ENCODE peak calls at places on chromosomes 7 and 10, in four cellular contexts. One of them, this sample, is unnamed.

GRCh38 chr7:3294432-3295100 is 6.5 kb upstream of the SDK1 start:
- DNase-seq in GM23248: no peak
- DNase-seq in osteoblast: no peak
- DNase-seq in GM12878: no peak
- DNase-seq in this sample: peak; percentile 63

GRCh38 chr7:151076863-151077704 is 3.5 kb downstream of the FASTK start:
- DNase-seq in GM23248: peak; percentile 49
- DNase-seq in osteoblast: peak; percentile 90
- DNase-seq in GM12878: no peak
- DNase-seq in this sample: no peak

GRCh38 chr7:85770332-85770731 is 583.5 kb upstream of the SEMA3D start:
- DNase-seq in GM23248: peak; percentile 82
- DNase-seq in osteoblast: no peak
- DNase-seq in GM12878: no peak
- DNase-seq in this sample: no peak

GRCh38 chr10:118373786-118374185 is 31.7 kb upstream of the FAM204A start:
- DNase-seq in GM23248: peak; percentile 78
- DNase-seq in osteoblast: peak; percentile 2
- DNase-seq in GM12878: no peak
- DNase-seq in this sample: no peak

GRCh38 chr10:79425074-79425532 is 20.3 kb downstream of the ZCCHC24 start:
- DNase-seq in GM23248: no peak
- DNase-seq in osteoblast: no peak
- DNase-seq in GM12878: no peak
- DNase-seq in this sample: no peak

GRCh38 chr10:124473070-124473469 is 11.4 kb downstream of the LHPP start:
- DNase-seq in GM23248: no peak
- DNase-seq in osteoblast: no peak
- DNase-seq in GM12878: no peak
- DNase-seq in this sample: no peak

GRCh38 chr7:139725843-139726484 is 51.8 kb downstream of the HIPK2 start:
- DNase-seq in GM23248: no peak
- DNase-seq in osteoblast: no peak
- DNase-seq in GM12878: no peak
- DNase-seq in this sample: no peak

GRCh38 chr7:75694636-75695035 is 44.1 kb downstream of the HIP1 start:
- DNase-seq in GM23248: no peak
- DNase-seq in osteoblast: peak; percentile 56
- DNase-seq in GM12878: no peak
- DNase-seq in this sample: no peak

GRCh38 chr7:11706666-11707605 is 125.1 kb downstream of the THSD7A start:
- DNase-seq in GM23248: peak; percentile 45
- DNase-seq in osteoblast: no peak
- DNase-seq in GM12878: no peak
- DNase-seq in this sample: no peak

GRCh38 chr7:5139998-5140397 is 50.0 kb upstream of the WIPI2 start:
- DNase-seq in GM23248: peak; percentile 41
- DNase-seq in osteoblast: peak; percentile 75
- DNase-seq in GM12878: peak; percentile 8
- DNase-seq in this sample: peak; percentile 21

GRCh38 chr7:1253591-1254207 is 21.0 kb downstream of the UNCX start:
- DNase-seq in GM23248: no peak
- DNase-seq in osteoblast: no peak
- DNase-seq in GM12878: no peak
- DNase-seq in this sample: no peak

GRCh38 chr7:1169409-1170368 is 9.7 kb upstream of the ZFAND2A start:
- DNase-seq in GM23248: peak; percentile 93
- DNase-seq in osteoblast: peak; percentile 95
- DNase-seq in GM12878: peak; percentile 56
- DNase-seq in this sample: peak; percentile 40

GRCh38 chr10:44397476-44398225 is 12.8 kb upstream of the CXCL12 start:
- DNase-seq in GM23248: peak; percentile 31
- DNase-seq in osteoblast: peak; percentile 58
- DNase-seq in GM12878: no peak
- DNase-seq in this sample: no peak

GRCh38 chr10:22742678-22743077 is 28.3 kb upstream of the PIP4K2A start:
- DNase-seq in GM23248: no peak
- DNase-seq in osteoblast: no peak
- DNase-seq in GM12878: peak; percentile 48
- DNase-seq in this sample: no peak

GRCh38 chr10:68871731-68872342 is 29.3 kb upstream of the DDX50 start:
- DNase-seq in GM23248: peak; percentile 36
- DNase-seq in osteoblast: no peak
- DNase-seq in GM12878: no peak
- DNase-seq in this sample: peak; percentile 75

GRCh38 chr7:121395961-121396757 is at the start of gene FAM3C:
- DNase-seq in GM23248: peak; percentile 95
- DNase-seq in osteoblast: peak; percentile 99
- DNase-seq in GM12878: peak; percentile 53
- DNase-seq in this sample: peak; percentile 96

GRCh38 chr7:151276651-151277590 is 28.4 kb upstream of the SMARCD3 start:
- DNase-seq in GM23248: peak; percentile 79
- DNase-seq in osteoblast: peak; percentile 98
- DNase-seq in GM12878: no peak
- DNase-seq in this sample: peak; percentile 80

GRCh38 chr7:50792342-50793114 is 9.8 kb upstream of the GRB10 start:
- DNase-seq in GM23248: peak; percentile 69
- DNase-seq in osteoblast: peak; percentile 94
- DNase-seq in GM12878: no peak
- DNase-seq in this sample: peak; percentile 68

GRCh38 chr10:6170638-6171037 is 32.1 kb upstream of the PFKFB3 start:
- DNase-seq in GM23248: no peak
- DNase-seq in osteoblast: no peak
- DNase-seq in GM12878: no peak
- DNase-seq in this sample: no peak

GRCh38 chr7:135825406-135825805 is 76.8 kb upstream of the FAM180A start:
- DNase-seq in GM23248: peak; percentile 23
- DNase-seq in osteoblast: no peak
- DNase-seq in GM12878: no peak
- DNase-seq in this sample: no peak

GRCh38 chr7:87057210-87057609 is 2.2 kb downstream of the ELAPOR2 start:
- DNase-seq in GM23248: no peak
- DNase-seq in osteoblast: peak; percentile 25
- DNase-seq in GM12878: no peak
- DNase-seq in this sample: no peak

GRCh38 chr7:66330961-66331360 is 125.8 kb downstream of the TPST1 start:
- DNase-seq in GM23248: peak; percentile 38
- DNase-seq in osteoblast: no peak
- DNase-seq in GM12878: no peak
- DNase-seq in this sample: peak; percentile 16

GRCh38 chr10:3118621-3119020 is 51.3 kb downstream of the PFKP start:
- DNase-seq in GM23248: no peak
- DNase-seq in osteoblast: peak; percentile 57
- DNase-seq in GM12878: no peak
- DNase-seq in this sample: no peak

GRCh38 chr10:24086737-24087136 is 122.2 kb upstream of the KIAA1217 start:
- DNase-seq in GM23248: no peak
- DNase-seq in osteoblast: no peak
- DNase-seq in GM12878: no peak
- DNase-seq in this sample: no peak

GRCh38 chr7:94972296-94972695 is 64.9 kb downstream of the PPP1R9A start:
- DNase-seq in GM23248: peak; percentile 52
- DNase-seq in osteoblast: no peak
- DNase-seq in GM12878: no peak
- DNase-seq in this sample: no peak

GRCh38 chr7:94873239-94873638 is 34.2 kb upstream of the PPP1R9A start:
- DNase-seq in GM23248: no peak
- DNase-seq in osteoblast: no peak
- DNase-seq in GM12878: no peak
- DNase-seq in this sample: no peak

GRCh38 chr7:1264345-1265280 is 31.9 kb downstream of the UNCX start:
- DNase-seq in GM23248: no peak
- DNase-seq in osteoblast: no peak
- DNase-seq in GM12878: no peak
- DNase-seq in this sample: no peak

GRCh38 chr10:130557181-130557580 is 421.0 kb downstream of the GLRX3 start:
- DNase-seq in GM23248: no peak
- DNase-seq in osteoblast: no peak
- DNase-seq in GM12878: no peak
- DNase-seq in this sample: no peak

GRCh38 chr10:60942134-60942533 is 1.9 kb downstream of the RHOBTB1 start:
- DNase-seq in GM23248: no peak
- DNase-seq in osteoblast: no peak
- DNase-seq in GM12878: no peak
- DNase-seq in this sample: no peak

GRCh38 chr7:139995034-139995915 is 67.5 kb downstream of the PARP12 start:
- DNase-seq in GM23248: peak; percentile 75
- DNase-seq in osteoblast: peak; percentile 81
- DNase-seq in GM12878: no peak
- DNase-seq in this sample: peak; percentile 44

GRCh38 chr7:88801046-88801445 is 5.5 kb upstream of the TEX47 start:
- DNase-seq in GM23248: no peak
- DNase-seq in osteoblast: no peak
- DNase-seq in GM12878: no peak
- DNase-seq in this sample: no peak

GRCh38 chr7:150755473-150756099 is 18.4 kb downstream of the GIMAP5 start:
- DNase-seq in GM23248: no peak
- DNase-seq in osteoblast: peak; percentile 34
- DNase-seq in GM12878: peak; percentile 71
- DNase-seq in this sample: no peak

GRCh38 chr7:110940756-110941155 is 150.2 kb upstream of the LRRN3 start:
- DNase-seq in GM23248: no peak
- DNase-seq in osteoblast: peak; percentile 15
- DNase-seq in GM12878: no peak
- DNase-seq in this sample: no peak

GRCh38 chr10:99280472-99280871 is 44.8 kb upstream of the HPSE2 start:
- DNase-seq in GM23248: no peak
- DNase-seq in osteoblast: no peak
- DNase-seq in GM12878: no peak
- DNase-seq in this sample: no peak

GRCh38 chr7:120842131-120842621 is 15.8 kb downstream of the TSPAN12 start:
- DNase-seq in GM23248: no peak
- DNase-seq in osteoblast: no peak
- DNase-seq in GM12878: no peak
- DNase-seq in this sample: peak; percentile 12

DNA sequence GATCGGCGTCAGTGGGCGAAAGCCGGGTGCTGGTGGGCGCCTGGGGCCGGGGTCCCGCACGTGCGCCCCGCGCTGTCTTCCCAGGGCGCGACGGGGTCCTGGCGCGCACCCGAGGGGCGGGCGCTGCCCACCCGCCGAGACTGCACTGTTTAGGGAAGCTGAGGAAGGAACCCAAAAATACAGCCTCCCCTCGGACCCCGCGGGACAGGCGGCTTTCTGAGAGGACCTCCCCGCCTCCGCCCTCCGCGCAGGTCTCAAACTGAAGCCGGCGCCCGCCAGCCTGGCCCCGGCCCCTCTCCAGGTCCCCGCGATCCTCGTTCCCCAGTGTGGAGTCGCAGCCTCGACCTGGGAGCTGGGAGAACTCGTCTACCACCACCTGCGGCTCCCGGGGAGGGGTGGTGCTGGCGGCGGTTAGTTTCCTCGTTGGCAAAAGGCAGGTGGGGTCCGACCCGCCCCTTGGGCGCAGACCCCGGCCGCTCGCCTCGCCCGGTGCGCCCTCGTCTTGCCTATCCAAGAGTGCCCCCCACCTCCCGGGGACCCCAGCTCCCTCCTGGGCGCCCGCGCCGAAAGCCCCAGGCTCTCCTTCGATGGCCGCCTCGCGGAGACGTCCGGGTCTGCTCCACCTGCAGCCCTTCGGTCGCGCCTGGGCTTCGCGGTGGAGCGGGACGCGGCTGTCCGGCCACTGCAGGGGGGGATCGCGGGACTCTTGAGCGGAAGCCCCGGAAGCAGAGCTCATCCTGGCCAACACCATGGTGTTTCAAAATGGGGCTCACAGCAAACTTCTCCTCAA is 1.1 kb downstream of the EGFR start:
- DNase-seq in GM23248: peak; percentile 61
- DNase-seq in osteoblast: peak; percentile 89
- DNase-seq in GM12878: no peak
- DNase-seq in this sample: peak; percentile 59
- H3K27ac ChIP-seq in GM23248: peak overlapping the region; percentile 79
- H3K27ac ChIP-seq in osteoblast: peak overlapping the region; percentile 85
- H3K27ac ChIP-seq in GM12878: no peak overlapping the region
- H3K27ac ChIP-seq in this sample: peak overlapping the region; percentile 98

GRCh38 chr10:86674912-86675311 is 6.6 kb downstream of the LDB3 start:
- DNase-seq in GM23248: no peak
- DNase-seq in osteoblast: no peak
- DNase-seq in GM12878: no peak
- DNase-seq in this sample: no peak
- H3K4me2 ChIP-seq in GM23248: no peak overlapping the region
- H3K4me2 ChIP-seq in osteoblast: no peak overlapping the region
- H3K4me2 ChIP-seq in GM12878: no peak overlapping the region
- H3K4me2 ChIP-seq in this sample: no peak overlapping the region

DNA sequence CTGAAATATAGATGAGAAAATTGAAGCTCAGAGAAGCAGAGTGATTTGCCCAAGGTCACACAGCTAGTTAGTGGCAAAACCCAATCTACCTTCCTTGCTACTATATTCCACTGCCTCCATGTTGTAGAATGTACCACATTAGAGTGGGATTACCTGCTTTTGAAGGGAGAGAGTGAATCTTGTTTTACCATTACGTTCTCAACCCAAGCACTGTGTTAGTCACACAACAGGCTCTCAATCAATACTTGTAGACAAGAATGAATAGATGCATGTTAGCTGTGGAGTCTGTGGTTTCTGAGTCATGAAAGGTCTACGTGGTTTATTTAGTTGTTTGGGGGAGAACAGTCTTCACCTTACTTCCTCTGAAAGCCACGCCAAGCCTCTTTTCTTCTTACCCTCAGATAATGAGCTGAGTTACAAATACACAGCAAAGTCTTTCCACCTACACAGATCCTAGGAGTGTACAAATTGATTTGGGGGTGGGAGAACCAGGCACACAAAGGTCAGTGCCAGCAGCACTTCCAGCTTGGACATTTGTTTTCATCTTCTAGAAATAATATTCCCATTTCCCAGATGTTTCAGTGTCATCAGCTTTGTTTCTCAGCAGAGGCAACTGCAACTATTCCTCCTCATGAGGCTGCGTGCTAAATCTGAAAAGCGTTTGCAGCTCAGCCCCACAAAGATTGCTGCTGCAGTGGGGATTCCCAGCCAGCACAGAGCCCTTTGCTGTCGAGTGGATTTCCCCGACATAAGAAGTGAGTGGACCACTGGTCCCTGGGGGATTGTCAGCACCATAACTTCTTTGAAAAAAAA is 71.5 kb upstream of the ADO start:
- DNase-seq in GM23248: peak; percentile 74
- DNase-seq in osteoblast: peak; percentile 8
- DNase-seq in GM12878: peak; percentile 94
- DNase-seq in this sample: no peak
- H2AFZ ChIP-seq in GM23248: no peak overlapping the region
- H2AFZ ChIP-seq in osteoblast: no peak overlapping the region
- H2AFZ ChIP-seq in GM12878: peak overlapping the region; percentile 9
- H2AFZ ChIP-seq in this sample: no peak overlapping the region

GRCh38 chr7:128742206-128742605 is 3.0 kb downstream of the CALU start:
- DNase-seq in GM23248: peak; percentile 94
- DNase-seq in osteoblast: peak; percentile 85
- DNase-seq in GM12878: no peak
- DNase-seq in this sample: no peak
- H3K27ac ChIP-seq in GM23248: peak overlapping the region; percentile 99
- H3K27ac ChIP-seq in osteoblast: peak overlapping the region; percentile 99
- H3K27ac ChIP-seq in GM12878: no peak overlapping the region
- H3K27ac ChIP-seq in this sample: no peak overlapping the region

GRCh38 chr10:72255977-72256729 is 17.6 kb upstream of the DDIT4 start:
- DNase-seq in GM23248: no peak
- DNase-seq in osteoblast: no peak
- DNase-seq in GM12878: no peak
- DNase-seq in this sample: no peak
- H3K4me2 ChIP-seq in GM23248: no peak overlapping the region
- H3K4me2 ChIP-seq in osteoblast: no peak overlapping the region
- H3K4me2 ChIP-seq in GM12878: no peak overlapping the region
- H3K4me2 ChIP-seq in this sample: no peak overlapping the region

This sample was measured in hepatocyte.